ENCODE peak calls at places on chromosomes 4 and X, in five cellular contexts. Q, T, B, Z and G are unnamed samples.

GRCh38 chr4:86522349-86522748 is 71.8 kb upstream of the PTPN13 start:
- DNase-seq in T (no peak), Z (no peak), Q (no peak), B (no peak), G (no peak)

GRCh38 chr4:110091426-110091825 is 107.0 kb downstream of the ELOVL6 start:
- DNase-seq in Q (no peak), Z (no peak), B (peak), T (no peak), G (no peak)

GRCh38 chrX:45803383-45803921 is 602.8 kb upstream of the DIPK2B start:
- DNase-seq in Q (no peak), Z (no peak), B (peak), T (no peak), G (no peak)

GRCh38 chrX:116246261-116246660 is 75.7 kb downstream of the AGTR2 start:
- DNase-seq in B (peak), T (no peak), Z (no peak), Q (no peak), G (no peak)

GRCh38 chrX:17818729-17819128 is 42.4 kb downstream of the RAI2 start:
- DNase-seq in T (peak), Q (no peak), B (no peak), Z (no peak), G (no peak)

GRCh38 chr4:10164877-10165283 is 48.3 kb upstream of the WDR1 start:
- DNase-seq in Z (no peak), T (peak), B (peak), Q (peak), G (no peak)

GRCh38 chr4:38382492-38382891 is 281.5 kb upstream of the KLF3 start:
- DNase-seq in B (no peak), Z (no peak), Q (no peak), T (no peak), G (no peak)

GRCh38 chr4:7876096-7876993 is 63.3 kb downstream of the AFAP1 start:
- DNase-seq in T (no peak), B (no peak), Q (peak), Z (no peak), G (no peak)

GRCh38 chr4:140186651-140187315 is 32.8 kb upstream of the MAML3 start:
- DNase-seq in B (peak), Z (no peak), Q (peak), T (no peak), G (no peak)

GRCh38 chr4:185108669-185109068 is 34.4 kb upstream of the SLC25A4 start:
- DNase-seq in T (no peak), Q (no peak), B (no peak), Z (no peak), G (no peak)

GRCh38 chrX:104098151-104098808 is 14.0 kb upstream of the ZCCHC18 start:
- DNase-seq in B (peak), T (peak), Z (peak), Q (peak), G (no peak)

GRCh38 chr4:119300388-119301131 is 21.4 kb downstream of the FABP2 start:
- DNase-seq in B (peak), T (peak), Q (peak), Z (peak), G (peak)

GRCh38 chrX:56802428-56802827 is 73.4 kb downstream of the NBDY start:
- DNase-seq in Z (no peak), B (no peak), Q (no peak), T (no peak), G (no peak)

GRCh38 chrX:29090811-29091210 is 503.6 kb downstream of the IL1RAPL1 start:
- DNase-seq in Q (no peak), B (no peak), T (no peak), Z (no peak), G (no peak)

GRCh38 chr4:144579411-144580020 is 66.4 kb upstream of the HHIP start:
- DNase-seq in B (no peak), Z (no peak), Q (no peak), T (no peak), G (no peak)

GRCh38 chr4:85142451-85142850 is 176.0 kb upstream of the WDFY3 start:
- DNase-seq in Q (no peak), Z (no peak), B (no peak), T (no peak), G (no peak)

GRCh38 chrX:39953879-39954278 is 143.9 kb downstream of the BCOR start:
- DNase-seq in Q (peak), B (peak), T (no peak), Z (peak), G (peak)

GRCh38 chr4:168028970-168029610 is 63.2 kb upstream of the ANXA10 start:
- DNase-seq in Q (no peak), Z (no peak), T (no peak), B (no peak), G (no peak)

GRCh38 chr4:81142744-81143143 is 72.3 kb downstream of the PRKG2 start:
- DNase-seq in T (no peak), B (no peak), Q (no peak), Z (no peak), G (no peak)

GRCh38 chr4:77913353-77913752 is 50.7 kb downstream of the MRPL1 start:
- DNase-seq in Q (no peak), T (no peak), Z (no peak), B (no peak), G (no peak)

GRCh38 chrX:143634701-143635442 is 1.0 kb downstream of the SLITRK4 start:
- DNase-seq in Q (no peak), B (no peak), T (peak), Z (no peak), G (no peak)

GRCh38 chr4:41155194-41155830 is 59.0 kb downstream of the APBB2 start:
- DNase-seq in B (no peak), Q (no peak), T (no peak), Z (no peak), G (no peak)

GRCh38 chrX:131728295-131729145 is 184.6 kb downstream of the OR13H1 start:
- DNase-seq in Z (no peak), Q (no peak), B (no peak), T (peak), G (no peak)

GRCh38 chrX:14501312-14501711 is 28.0 kb upstream of the GLRA2 start:
- DNase-seq in Z (no peak), T (peak), Q (no peak), B (no peak), G (no peak)

GRCh38 chr4:42331914-42332368 is 65.3 kb upstream of the SHISA3 start:
- DNase-seq in T (peak), Q (peak), B (peak), Z (peak), G (no peak)

GRCh38 chrX:140141444-140142029 is 176.2 kb upstream of the CXorf66 start:
- DNase-seq in T (peak), Z (no peak), Q (peak), B (peak), G (no peak)

GRCh38 chr4:135741583-135741982 is 1540.0 kb upstream of the PABPC4L start:
- DNase-seq in T (no peak), Z (no peak), Q (no peak), B (no peak), G (no peak)

GRCh38 chr4:183017962-183018361 is 81.1 kb upstream of the WWC2 start:
- DNase-seq in B (no peak), T (no peak), Z (no peak), Q (no peak), G (no peak)

GRCh38 chr4:183011213-183011907 is 87.7 kb upstream of the WWC2 start:
- DNase-seq in Q (no peak), Z (no peak), B (no peak), T (no peak), G (no peak)

GRCh38 chr4:183012862-183013855 is 85.9 kb upstream of the WWC2 start:
- DNase-seq in Z (no peak), B (no peak), T (no peak), Q (no peak), G (no peak)

DNA sequence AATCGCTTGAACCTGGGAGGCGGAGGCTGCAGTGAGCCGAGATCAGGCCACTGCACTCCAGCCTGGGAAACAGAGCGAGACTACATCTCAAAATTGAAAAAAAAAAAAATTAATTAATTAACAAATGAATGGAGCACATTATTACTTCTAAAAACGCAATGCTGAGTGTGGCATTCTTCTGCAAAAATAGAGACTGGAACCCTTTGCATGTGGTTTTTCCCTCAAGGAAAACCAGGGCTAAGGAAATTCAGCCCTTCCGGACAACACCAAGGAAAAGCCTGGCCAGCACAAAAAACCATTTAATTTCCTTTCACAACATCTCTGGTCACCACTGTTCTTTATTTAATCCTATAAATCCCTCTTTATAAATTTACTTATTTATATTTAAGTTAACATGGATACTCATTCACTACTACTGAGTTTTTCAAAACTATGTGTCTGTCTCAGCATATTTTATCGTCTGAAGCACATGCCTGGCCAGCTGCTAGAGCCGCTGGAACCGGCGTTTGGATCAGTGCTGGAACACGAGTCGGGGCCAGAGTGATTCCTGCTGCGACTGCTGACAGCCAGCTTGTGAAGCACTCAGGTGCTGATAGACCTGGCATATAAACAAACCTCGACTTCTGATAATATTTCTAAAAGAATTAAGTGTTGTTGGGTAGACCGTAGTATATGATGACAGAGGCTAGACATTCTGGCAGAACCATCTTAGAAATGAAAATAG is 84.5 kb upstream of the WWC2 start:
- DNase-seq in Z (no peak), T (no peak), Q (no peak), B (no peak), G (no peak)
- TF ChIP-seq CTCF in Z (no peak), T (no peak), Q (no peak), B (no peak), G (no peak)

DNA sequence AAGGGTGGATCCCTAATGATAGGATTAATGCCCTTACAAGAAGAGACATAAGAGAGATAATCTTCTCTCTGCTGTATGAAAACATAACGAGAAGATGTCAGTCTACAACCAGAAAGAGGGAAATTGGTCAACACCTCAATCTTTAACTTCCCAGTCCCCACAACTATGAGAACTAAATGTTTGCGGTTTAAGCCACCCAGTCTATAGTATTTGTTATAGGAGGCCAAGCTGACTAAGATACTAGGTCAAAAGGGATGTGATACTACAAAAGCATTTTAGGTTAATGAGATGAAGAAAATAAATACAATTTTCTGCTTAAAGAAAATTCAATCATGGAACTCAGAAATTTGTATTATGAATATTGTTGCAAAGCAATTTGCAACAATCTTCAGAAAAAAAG is 55.4 kb upstream of the LHFPL1 start:
- DNase-seq in Q (no peak), B (no peak), T (no peak), Z (no peak), G (no peak)
- TF ChIP-seq POLR2A in Q (no peak), B (no peak), T (no peak), Z (no peak), G (no peak)

GRCh38 chrX:125205084-125205917 is 114.4 kb upstream of the TEX13C start:
- DNase-seq in T (peak), Z (peak), Q (peak), B (no peak), G (peak)
- TF ChIP-seq CTCF in T (no peak), Z (no peak), Q (peak), B (no peak), G (no peak)

GRCh38 chrX:120468825-120469525 is at the start of gene LAMP2:
- DNase-seq in Z (peak), B (peak), T (peak), Q (peak), G (peak)
- TF ChIP-seq POLR2A in Z (peak), B (peak), T (peak), Q (peak), G (peak)

GRCh38 chr4:46387956-46388355 is 2.0 kb downstream of the GABRA2 start:
- DNase-seq in Q (no peak), T (no peak), B (no peak), Z (no peak), G (no peak)
- TF ChIP-seq CTCF in Q (no peak), T (no peak), B (no peak), Z (no peak), G (no peak)